ENCODE peak calls at places on chromosomes 7 and 10, in five cellular contexts. T, J, Y, D and B are unnamed samples.

GRCh38 chr7:1852781-1853618 is 182.9 kb downstream of the ELFN1 start:
- DNase-seq in T (no peak), J (no peak), Y (no peak), D (no peak), B (no peak)

GRCh38 chr7:158596309-158596708 is 8.7 kb upstream of the PTPRN2 start:
- DNase-seq in T (no peak), J (no peak), Y (no peak), D (no peak), B (no peak)

GRCh38 chr10:11724938-11725776 is 17.0 kb upstream of the ECHDC3 start:
- DNase-seq in T (peak), J (peak), Y (peak), D (no peak), B (peak)

GRCh38 chr7:135759537-135759936 is 10.9 kb upstream of the FAM180A start:
- DNase-seq in T (no peak), J (no peak), Y (no peak), D (no peak), B (no peak)

GRCh38 chr7:131524116-131524515 is 32.3 kb downstream of the PODXL start:
- DNase-seq in T (no peak), J (no peak), Y (no peak), D (no peak), B (no peak)

GRCh38 chr10:96073722-96074121 is 30.3 kb downstream of the CCNJ start:
- DNase-seq in T (peak), J (no peak), Y (peak), D (no peak), B (no peak)

GRCh38 chr10:89692416-89692815 is 9.0 kb upstream of the KIF20B start:
- DNase-seq in T (no peak), J (no peak), Y (no peak), D (no peak), B (no peak)

GRCh38 chr7:105024734-105025133 is 10.7 kb downstream of the KMT2E start:
- DNase-seq in T (no peak), J (peak), Y (no peak), D (no peak), B (peak)

GRCh38 chr7:108559253-108559652 is 10.3 kb downstream of the THAP5 start:
- DNase-seq in T (no peak), J (peak), Y (no peak), D (no peak), B (no peak)

GRCh38 chr7:118492466-118492865 is 268.0 kb downstream of the ANKRD7 start:
- DNase-seq in T (no peak), J (no peak), Y (no peak), D (no peak), B (no peak)

GRCh38 chr10:94251098-94251497 is 111.6 kb downstream of the NOC3L start:
- DNase-seq in T (no peak), J (no peak), Y (no peak), D (no peak), B (no peak)

GRCh38 chr7:232571-233455 is 40.4 kb downstream of the FAM20C start:
- DNase-seq in T (no peak), J (no peak), Y (no peak), D (no peak), B (no peak)

GRCh38 chr7:158957507-158957900 is 101.1 kb downstream of the DYNC2I1 start:
- DNase-seq in T (no peak), J (no peak), Y (no peak), D (no peak), B (no peak)

GRCh38 chr10:61286695-61287094 is 166.5 kb downstream of the TMEM26 start:
- DNase-seq in T (no peak), J (no peak), Y (no peak), D (no peak), B (no peak)

GRCh38 chr10:63069318-63069717 is 63.8 kb upstream of the NRBF2 start:
- DNase-seq in T (no peak), J (no peak), Y (no peak), D (no peak), B (no peak)

GRCh38 chr10:65910209-65910608 is 1015.6 kb upstream of the LRRTM3 start:
- DNase-seq in T (no peak), J (no peak), Y (no peak), D (no peak), B (no peak)

GRCh38 chr10:76774987-76775603 is 862.5 kb downstream of the KCNMA1 start:
- DNase-seq in T (no peak), J (no peak), Y (no peak), D (no peak), B (no peak)

GRCh38 chr7:141676618-141677017 is 25.3 kb downstream of the DENND11 start:
- DNase-seq in T (no peak), J (no peak), Y (no peak), D (no peak), B (no peak)

GRCh38 chr10:43127447-43127846 is 10.8 kb upstream of the CSGALNACT2 start:
- DNase-seq in T (no peak), J (no peak), Y (no peak), D (no peak), B (no peak)

GRCh38 chr10:97163141-97163540 is 22.6 kb downstream of the SLIT1 start:
- DNase-seq in T (no peak), J (no peak), Y (no peak), D (no peak), B (no peak)

GRCh38 chr10:109893371-109893770 is 29.9 kb downstream of the XPNPEP1 start:
- DNase-seq in T (no peak), J (no peak), Y (no peak), D (no peak), B (no peak)

GRCh38 chr10:2589226-2589625 is 478.1 kb upstream of the PFKP start:
- DNase-seq in T (no peak), J (no peak), Y (no peak), D (no peak), B (no peak)

GRCh38 chr10:2592533-2592932 is 474.8 kb upstream of the PFKP start:
- DNase-seq in T (no peak), J (no peak), Y (no peak), D (no peak), B (no peak)
- TF ChIP-seq JUND in T (no peak), J (no peak), Y (no peak), D (no peak), B (no peak)

DNA sequence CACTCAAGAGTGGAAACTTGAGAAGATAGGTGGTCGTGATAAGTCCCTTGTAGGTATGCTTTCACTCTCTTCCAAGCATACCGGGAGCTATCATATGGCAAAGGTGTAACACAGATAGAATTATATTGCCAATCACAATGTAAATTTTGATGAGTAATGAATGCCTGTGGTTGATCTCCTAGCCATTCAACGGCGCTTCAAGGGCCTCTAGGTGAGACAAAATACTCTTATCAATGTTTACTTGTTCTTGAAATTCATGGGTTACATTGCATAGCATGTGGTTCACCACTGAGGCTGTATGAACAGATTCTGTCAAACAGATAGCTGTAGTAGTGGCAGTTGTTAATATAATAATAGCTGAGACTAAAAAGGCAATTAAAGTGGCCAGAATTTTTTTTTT is 82.4 kb downstream of the THSD7A start:
- DNase-seq in T (no peak), J (no peak), Y (no peak), D (no peak), B (no peak)
- TF ChIP-seq JUND in T (no peak), J (no peak), Y (no peak), D (no peak), B (no peak)

GRCh38 chr10:27449571-27449970 is 54.5 kb upstream of the RAB18 start:
- DNase-seq in T (no peak), J (no peak), Y (no peak), D (no peak), B (no peak)

GRCh38 chr10:27445070-27445469 is 59.0 kb upstream of the RAB18 start:
- DNase-seq in T (no peak), J (no peak), Y (no peak), D (no peak), B (peak)

GRCh38 chr10:27448926-27449325 is 55.2 kb upstream of the RAB18 start:
- DNase-seq in T (peak), J (peak), Y (no peak), D (no peak), B (no peak)

GRCh38 chr10:27447540-27447939 is 56.6 kb upstream of the RAB18 start:
- DNase-seq in T (no peak), J (no peak), Y (no peak), D (no peak), B (no peak)

DNA sequence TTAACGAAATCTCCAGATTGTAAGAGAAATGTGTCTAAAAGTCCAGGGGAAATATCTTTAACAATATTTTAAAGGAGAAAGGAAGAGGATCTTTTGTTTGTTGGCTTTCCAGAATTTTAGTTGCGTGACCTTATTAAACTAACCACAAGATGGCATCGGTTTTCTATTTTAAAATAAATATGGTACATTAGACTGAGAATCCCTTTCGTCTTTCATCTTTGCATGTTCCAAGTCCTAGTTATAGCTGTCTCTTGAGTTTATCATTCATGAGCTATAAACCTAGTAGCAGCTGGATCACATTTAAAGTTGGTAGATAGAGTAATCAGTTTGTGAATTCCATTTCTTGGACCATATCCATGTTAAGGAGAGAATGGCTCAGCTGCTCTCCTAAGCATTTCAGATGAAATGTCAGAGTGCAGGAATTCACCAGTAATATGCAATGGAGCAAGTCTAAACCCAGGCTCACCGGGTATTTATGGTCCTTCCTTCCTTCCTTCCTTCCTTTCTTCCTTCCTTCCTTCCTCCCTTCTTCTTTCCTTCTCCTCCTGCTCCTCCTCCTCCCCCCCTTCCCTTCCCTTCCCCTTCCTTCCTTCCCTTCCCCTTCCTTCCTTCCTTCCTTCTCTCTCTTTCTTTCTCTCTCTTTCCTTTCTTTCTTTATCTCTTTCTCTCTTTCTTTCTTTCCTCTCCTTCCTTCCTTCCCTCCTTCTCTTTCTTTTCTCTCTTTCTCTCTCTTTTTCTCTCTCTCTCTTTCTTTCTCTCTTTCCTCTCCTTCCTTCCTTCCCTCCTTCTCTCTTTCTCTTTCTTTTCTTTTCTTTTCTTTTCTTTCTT is 57.8 kb upstream of the RAB18 start:
- DNase-seq in T (peak), J (peak), Y (no peak), D (no peak), B (peak)
- TF ChIP-seq JUND in T (no peak), J (no peak), Y (no peak), D (no peak), B (no peak)

DNA sequence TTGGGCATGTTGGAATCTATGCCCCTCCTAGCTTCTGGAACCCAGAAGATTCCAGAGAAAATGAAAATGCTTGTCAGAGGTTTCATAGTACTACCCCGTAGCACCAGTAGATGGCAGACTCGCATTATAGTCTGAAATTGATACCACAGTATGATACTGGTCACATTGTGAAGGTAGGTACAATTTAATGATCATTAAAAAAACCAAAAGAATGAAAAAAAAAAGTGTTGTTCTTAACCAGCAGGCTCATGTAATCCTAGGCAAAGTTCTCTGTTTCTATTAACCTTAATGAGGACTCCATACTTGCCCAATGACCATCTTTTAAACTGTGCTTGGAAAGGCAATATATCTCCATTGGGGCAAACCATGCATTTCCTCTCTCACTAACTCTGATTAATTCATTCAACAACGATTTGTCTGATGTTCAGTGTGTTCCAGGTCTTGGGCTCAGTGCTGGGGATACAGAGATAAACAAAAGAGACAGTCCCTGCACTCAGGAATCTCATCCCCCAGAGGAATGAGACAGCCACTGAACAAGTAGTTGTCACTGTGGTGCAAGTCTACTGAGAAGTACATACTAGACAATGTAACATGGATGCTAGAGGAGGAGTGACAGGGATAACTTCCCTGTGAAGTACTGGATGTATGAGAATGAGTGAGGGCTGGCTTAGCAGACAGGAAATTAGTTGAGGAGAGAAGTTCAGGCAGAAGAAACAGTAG is 223.5 kb upstream of the PHYHIPL start:
- DNase-seq in T (peak), J (peak), Y (peak), D (peak), B (peak)
- TF ChIP-seq JUND in T (no peak), J (no peak), Y (no peak), D (no peak), B (no peak)

GRCh38 chr10:24894309-24894708 is 58.1 kb downstream of the PRTFDC1 start:
- DNase-seq in T (no peak), J (no peak), Y (no peak), D (no peak), B (no peak)
- TF ChIP-seq JUND in T (no peak), J (no peak), Y (peak), D (no peak), B (no peak)

DNA sequence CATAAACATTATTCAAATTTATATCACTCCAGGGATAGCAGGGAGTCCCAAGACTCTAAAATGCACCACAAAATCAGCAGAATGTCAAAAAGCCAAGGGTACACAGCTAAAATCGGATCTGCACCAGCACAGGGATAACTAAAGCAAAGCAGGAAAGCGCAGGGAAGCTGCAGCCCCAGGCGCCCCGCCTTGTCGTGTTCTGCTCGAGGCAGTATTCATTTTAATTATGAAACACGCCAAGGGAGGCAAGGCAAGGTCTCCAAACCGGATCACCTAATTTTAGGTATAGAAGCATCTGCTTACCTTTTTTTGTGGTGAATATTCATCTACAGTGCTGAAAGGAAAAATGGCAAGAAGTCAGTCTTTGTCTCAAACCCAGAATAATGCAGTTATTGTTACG is 199.4 kb downstream of the RAPGEF5 start:
- DNase-seq in T (no peak), J (no peak), Y (no peak), D (no peak), B (no peak)
- TF ChIP-seq JUND in T (no peak), J (no peak), Y (no peak), D (no peak), B (no peak)